ENCODE peak calls at places on chromosomes 4 and X, in nine cellular contexts. One of them, this sample, is unnamed.
A peak's percentile ranks its signal among the peaks of the same experiment; 100 is the strongest.

GRCh38 chr4:4533461-4534169 is 8.2 kb downstream of the STX18 start:
- DNase-seq in bronchial epithelial cell: no peak
- DNase-seq in stimulated activated CD8-positive, alpha-beta memory T cell treated with anti-CD3 and anti-CD28 coated beads, Interleukin-7, amount 100 ng/mL, for 24 hours: no peak
- DNase-seq in mesendoderm: no peak
- DNase-seq in CD4-positive, CD25-positive, alpha-beta regulatory T cell: no peak
- DNase-seq in T-cell: no peak
- DNase-seq in cardiac fibroblast: no peak
- DNase-seq in OCI-M1: peak; percentile 38
- DNase-seq in thyroid gland: no peak
- DNase-seq in this sample: no peak

GRCh38 chr4:141346144-141346543 is 125.4 kb downstream of the ZNF330 start:
- DNase-seq in stimulated activated CD8-positive, alpha-beta memory T cell treated with anti-CD3 and anti-CD28 coated beads, Interleukin-7, amount 100 ng/mL, for 24 hours: no peak
- DNase-seq in thyroid gland: peak; percentile 49
- DNase-seq in mesendoderm: peak; percentile 50
- DNase-seq in OCI-M1: peak; percentile 83
- DNase-seq in cardiac fibroblast: peak; percentile 80
- DNase-seq in bronchial epithelial cell: peak; percentile 59
- DNase-seq in CD4-positive, CD25-positive, alpha-beta regulatory T cell: no peak
- DNase-seq in T-cell: no peak
- DNase-seq in this sample: no peak

GRCh38 chrX:27619975-27620374 is 29.8 kb downstream of the DCAF8L2 start:
- DNase-seq in cardiac fibroblast: peak; percentile 45
- DNase-seq in mesendoderm: peak; percentile 11
- DNase-seq in T-cell: no peak
- DNase-seq in thyroid gland: no peak
- DNase-seq in stimulated activated CD8-positive, alpha-beta memory T cell treated with anti-CD3 and anti-CD28 coated beads, Interleukin-7, amount 100 ng/mL, for 24 hours: no peak
- DNase-seq in CD4-positive, CD25-positive, alpha-beta regulatory T cell: no peak
- DNase-seq in OCI-M1: peak; percentile 48
- DNase-seq in bronchial epithelial cell: peak; percentile 3
- DNase-seq in this sample: no peak

GRCh38 chr4:98516042-98516440 is 142.4 kb downstream of the TSPAN5 start:
- DNase-seq in thyroid gland: no peak
- DNase-seq in T-cell: no peak
- DNase-seq in CD4-positive, CD25-positive, alpha-beta regulatory T cell: no peak
- DNase-seq in mesendoderm: peak; percentile 16
- DNase-seq in bronchial epithelial cell: peak; percentile 83
- DNase-seq in stimulated activated CD8-positive, alpha-beta memory T cell treated with anti-CD3 and anti-CD28 coated beads, Interleukin-7, amount 100 ng/mL, for 24 hours: no peak
- DNase-seq in cardiac fibroblast: peak; percentile 71
- DNase-seq in OCI-M1: no peak
- DNase-seq in this sample: peak; percentile 36

GRCh38 chrX:15319075-15319474 is 3.6 kb upstream of the ASB11 start:
- DNase-seq in bronchial epithelial cell: no peak
- DNase-seq in mesendoderm: no peak
- DNase-seq in T-cell: no peak
- DNase-seq in cardiac fibroblast: no peak
- DNase-seq in thyroid gland: no peak
- DNase-seq in stimulated activated CD8-positive, alpha-beta memory T cell treated with anti-CD3 and anti-CD28 coated beads, Interleukin-7, amount 100 ng/mL, for 24 hours: no peak
- DNase-seq in CD4-positive, CD25-positive, alpha-beta regulatory T cell: no peak
- DNase-seq in OCI-M1: no peak
- DNase-seq in this sample: no peak

GRCh38 chrX:122504026-122504425 is 680.1 kb upstream of the GRIA3 start:
- DNase-seq in bronchial epithelial cell: peak; percentile 7
- DNase-seq in OCI-M1: no peak
- DNase-seq in stimulated activated CD8-positive, alpha-beta memory T cell treated with anti-CD3 and anti-CD28 coated beads, Interleukin-7, amount 100 ng/mL, for 24 hours: no peak
- DNase-seq in CD4-positive, CD25-positive, alpha-beta regulatory T cell: no peak
- DNase-seq in T-cell: no peak
- DNase-seq in mesendoderm: no peak
- DNase-seq in cardiac fibroblast: no peak
- DNase-seq in thyroid gland: no peak
- DNase-seq in this sample: no peak

GRCh38 chrX:17738002-17738713 is 865 bp downstream of the SCML1 start:
- DNase-seq in T-cell: peak; percentile 60
- DNase-seq in bronchial epithelial cell: peak; percentile 24
- DNase-seq in mesendoderm: peak; percentile 50
- DNase-seq in CD4-positive, CD25-positive, alpha-beta regulatory T cell: peak; percentile 69
- DNase-seq in cardiac fibroblast: peak; percentile 14
- DNase-seq in thyroid gland: peak; percentile 40
- DNase-seq in OCI-M1: peak; percentile 37
- DNase-seq in stimulated activated CD8-positive, alpha-beta memory T cell treated with anti-CD3 and anti-CD28 coated beads, Interleukin-7, amount 100 ng/mL, for 24 hours: no peak
- DNase-seq in this sample: peak; percentile 85

GRCh38 chr4:115090483-115091075 is 22.8 kb downstream of the NDST4 start:
- DNase-seq in stimulated activated CD8-positive, alpha-beta memory T cell treated with anti-CD3 and anti-CD28 coated beads, Interleukin-7, amount 100 ng/mL, for 24 hours: no peak
- DNase-seq in T-cell: no peak
- DNase-seq in CD4-positive, CD25-positive, alpha-beta regulatory T cell: no peak
- DNase-seq in mesendoderm: peak; percentile 68
- DNase-seq in thyroid gland: no peak
- DNase-seq in bronchial epithelial cell: peak; percentile 39
- DNase-seq in cardiac fibroblast: peak; percentile 15
- DNase-seq in OCI-M1: peak; percentile 56
- DNase-seq in this sample: peak; percentile 2

GRCh38 chrX:95071052-95071451 is 1397.0 kb downstream of the FAM133A start:
- DNase-seq in T-cell: no peak
- DNase-seq in OCI-M1: no peak
- DNase-seq in CD4-positive, CD25-positive, alpha-beta regulatory T cell: no peak
- DNase-seq in mesendoderm: no peak
- DNase-seq in bronchial epithelial cell: no peak
- DNase-seq in thyroid gland: no peak
- DNase-seq in cardiac fibroblast: no peak
- DNase-seq in stimulated activated CD8-positive, alpha-beta memory T cell treated with anti-CD3 and anti-CD28 coated beads, Interleukin-7, amount 100 ng/mL, for 24 hours: no peak
- DNase-seq in this sample: no peak

GRCh38 chrX:15973299-15973698 is 118.7 kb upstream of the AP1S2 start:
- DNase-seq in stimulated activated CD8-positive, alpha-beta memory T cell treated with anti-CD3 and anti-CD28 coated beads, Interleukin-7, amount 100 ng/mL, for 24 hours: no peak
- DNase-seq in OCI-M1: peak; percentile 79
- DNase-seq in CD4-positive, CD25-positive, alpha-beta regulatory T cell: peak; percentile 12
- DNase-seq in bronchial epithelial cell: peak; percentile 44
- DNase-seq in mesendoderm: peak; percentile 85
- DNase-seq in thyroid gland: no peak
- DNase-seq in T-cell: no peak
- DNase-seq in cardiac fibroblast: peak; percentile 24
- DNase-seq in this sample: peak; percentile 68

GRCh38 chrX:68686684-68687045 is 39.2 kb downstream of the STARD8 start:
- DNase-seq in mesendoderm: peak; percentile 44
- DNase-seq in cardiac fibroblast: peak; percentile 49
- DNase-seq in bronchial epithelial cell: peak; percentile 35
- DNase-seq in thyroid gland: no peak
- DNase-seq in CD4-positive, CD25-positive, alpha-beta regulatory T cell: no peak
- DNase-seq in stimulated activated CD8-positive, alpha-beta memory T cell treated with anti-CD3 and anti-CD28 coated beads, Interleukin-7, amount 100 ng/mL, for 24 hours: no peak
- DNase-seq in T-cell: no peak
- DNase-seq in OCI-M1: peak; percentile 75
- DNase-seq in this sample: no peak

GRCh38 chrX:115023811-115024210 is 6.4 kb upstream of the IL13RA2 start:
- DNase-seq in thyroid gland: no peak
- DNase-seq in OCI-M1: no peak
- DNase-seq in stimulated activated CD8-positive, alpha-beta memory T cell treated with anti-CD3 and anti-CD28 coated beads, Interleukin-7, amount 100 ng/mL, for 24 hours: no peak
- DNase-seq in mesendoderm: no peak
- DNase-seq in cardiac fibroblast: no peak
- DNase-seq in CD4-positive, CD25-positive, alpha-beta regulatory T cell: no peak
- DNase-seq in bronchial epithelial cell: no peak
- DNase-seq in T-cell: no peak
- DNase-seq in this sample: no peak

GRCh38 chrX:84186603-84187358 is 1.2 kb downstream of the RPS6KA6 start:
- DNase-seq in cardiac fibroblast: no peak
- DNase-seq in thyroid gland: peak; percentile 26
- DNase-seq in mesendoderm: peak; percentile 49
- DNase-seq in T-cell: no peak
- DNase-seq in stimulated activated CD8-positive, alpha-beta memory T cell treated with anti-CD3 and anti-CD28 coated beads, Interleukin-7, amount 100 ng/mL, for 24 hours: no peak
- DNase-seq in CD4-positive, CD25-positive, alpha-beta regulatory T cell: no peak
- DNase-seq in OCI-M1: no peak
- DNase-seq in bronchial epithelial cell: no peak
- DNase-seq in this sample: peak; percentile 36

GRCh38 chr4:16779028-16779675 is 119.3 kb downstream of the LDB2 start:
- DNase-seq in T-cell: no peak
- DNase-seq in thyroid gland: no peak
- DNase-seq in bronchial epithelial cell: no peak
- DNase-seq in stimulated activated CD8-positive, alpha-beta memory T cell treated with anti-CD3 and anti-CD28 coated beads, Interleukin-7, amount 100 ng/mL, for 24 hours: no peak
- DNase-seq in cardiac fibroblast: peak; percentile 69
- DNase-seq in OCI-M1: no peak
- DNase-seq in CD4-positive, CD25-positive, alpha-beta regulatory T cell: no peak
- DNase-seq in mesendoderm: no peak
- DNase-seq in this sample: no peak

GRCh38 chr4:40377462-40378385 is 42.6 kb downstream of the CHRNA9 start:
- DNase-seq in mesendoderm: no peak
- DNase-seq in stimulated activated CD8-positive, alpha-beta memory T cell treated with anti-CD3 and anti-CD28 coated beads, Interleukin-7, amount 100 ng/mL, for 24 hours: no peak
- DNase-seq in CD4-positive, CD25-positive, alpha-beta regulatory T cell: no peak
- DNase-seq in cardiac fibroblast: peak; percentile 22
- DNase-seq in T-cell: no peak
- DNase-seq in OCI-M1: no peak
- DNase-seq in bronchial epithelial cell: peak; percentile 81
- DNase-seq in thyroid gland: no peak
- DNase-seq in this sample: no peak

GRCh38 chrX:24023972-24024664 is 2.9 kb downstream of the KLHL15 start:
- DNase-seq in CD4-positive, CD25-positive, alpha-beta regulatory T cell: peak; percentile 14
- DNase-seq in T-cell: no peak
- DNase-seq in cardiac fibroblast: peak; percentile 7
- DNase-seq in bronchial epithelial cell: peak; percentile 24
- DNase-seq in thyroid gland: no peak
- DNase-seq in mesendoderm: no peak
- DNase-seq in stimulated activated CD8-positive, alpha-beta memory T cell treated with anti-CD3 and anti-CD28 coated beads, Interleukin-7, amount 100 ng/mL, for 24 hours: no peak
- DNase-seq in OCI-M1: peak; percentile 64
- DNase-seq in this sample: no peak

GRCh38 chr4:30718021-30718888 is 1.9 kb upstream of the PCDH7 start:
- DNase-seq in CD4-positive, CD25-positive, alpha-beta regulatory T cell: no peak
- DNase-seq in cardiac fibroblast: peak; percentile 50
- DNase-seq in thyroid gland: peak; percentile 70
- DNase-seq in T-cell: no peak
- DNase-seq in OCI-M1: no peak
- DNase-seq in mesendoderm: peak; percentile 82
- DNase-seq in stimulated activated CD8-positive, alpha-beta memory T cell treated with anti-CD3 and anti-CD28 coated beads, Interleukin-7, amount 100 ng/mL, for 24 hours: no peak
- DNase-seq in bronchial epithelial cell: peak; percentile 42
- DNase-seq in this sample: peak; percentile 49

GRCh38 chr4:1885414-1885813 is 14.2 kb downstream of the NSD2 start:
- DNase-seq in bronchial epithelial cell: no peak
- DNase-seq in CD4-positive, CD25-positive, alpha-beta regulatory T cell: no peak
- DNase-seq in thyroid gland: peak; percentile 79
- DNase-seq in cardiac fibroblast: no peak
- DNase-seq in OCI-M1: peak; percentile 25
- DNase-seq in T-cell: no peak
- DNase-seq in mesendoderm: no peak
- DNase-seq in stimulated activated CD8-positive, alpha-beta memory T cell treated with anti-CD3 and anti-CD28 coated beads, Interleukin-7, amount 100 ng/mL, for 24 hours: no peak
- DNase-seq in this sample: no peak

GRCh38 chrX:63764946-63765345 is 20.1 kb downstream of the ARHGEF9 start:
- DNase-seq in mesendoderm: no peak
- DNase-seq in stimulated activated CD8-positive, alpha-beta memory T cell treated with anti-CD3 and anti-CD28 coated beads, Interleukin-7, amount 100 ng/mL, for 24 hours: no peak
- DNase-seq in CD4-positive, CD25-positive, alpha-beta regulatory T cell: no peak
- DNase-seq in thyroid gland: no peak
- DNase-seq in T-cell: no peak
- DNase-seq in bronchial epithelial cell: peak; percentile 76
- DNase-seq in cardiac fibroblast: no peak
- DNase-seq in OCI-M1: no peak
- DNase-seq in this sample: no peak

GRCh38 chr4:56330691-56331090 is 56.6 kb downstream of the AASDH start:
- DNase-seq in thyroid gland: no peak
- DNase-seq in cardiac fibroblast: no peak
- DNase-seq in stimulated activated CD8-positive, alpha-beta memory T cell treated with anti-CD3 and anti-CD28 coated beads, Interleukin-7, amount 100 ng/mL, for 24 hours: no peak
- DNase-seq in OCI-M1: no peak
- DNase-seq in bronchial epithelial cell: peak; percentile 14
- DNase-seq in CD4-positive, CD25-positive, alpha-beta regulatory T cell: no peak
- DNase-seq in mesendoderm: peak; percentile 19
- DNase-seq in T-cell: no peak
- DNase-seq in this sample: no peak

GRCh38 chrX:11445540-11445939 is 152.3 kb downstream of the AMELX start:
- DNase-seq in CD4-positive, CD25-positive, alpha-beta regulatory T cell: no peak
- DNase-seq in T-cell: no peak
- DNase-seq in OCI-M1: peak; percentile 8
- DNase-seq in cardiac fibroblast: no peak
- DNase-seq in thyroid gland: no peak
- DNase-seq in bronchial epithelial cell: no peak
- DNase-seq in mesendoderm: no peak
- DNase-seq in stimulated activated CD8-positive, alpha-beta memory T cell treated with anti-CD3 and anti-CD28 coated beads, Interleukin-7, amount 100 ng/mL, for 24 hours: no peak
- DNase-seq in this sample: no peak

GRCh38 chr4:4857001-4857808 is 2.3 kb upstream of the MSX1 start:
- DNase-seq in OCI-M1: no peak
- DNase-seq in T-cell: no peak
- DNase-seq in cardiac fibroblast: no peak
- DNase-seq in stimulated activated CD8-positive, alpha-beta memory T cell treated with anti-CD3 and anti-CD28 coated beads, Interleukin-7, amount 100 ng/mL, for 24 hours: no peak
- DNase-seq in thyroid gland: no peak
- DNase-seq in CD4-positive, CD25-positive, alpha-beta regulatory T cell: no peak
- DNase-seq in bronchial epithelial cell: no peak
- DNase-seq in mesendoderm: peak; percentile 19
- DNase-seq in this sample: peak; percentile 58

GRCh38 chr4:6179362-6179761 is 21.0 kb downstream of the JAKMIP1 start:
- DNase-seq in cardiac fibroblast: no peak
- DNase-seq in T-cell: no peak
- DNase-seq in stimulated activated CD8-positive, alpha-beta memory T cell treated with anti-CD3 and anti-CD28 coated beads, Interleukin-7, amount 100 ng/mL, for 24 hours: no peak
- DNase-seq in thyroid gland: no peak
- DNase-seq in CD4-positive, CD25-positive, alpha-beta regulatory T cell: peak; percentile 41
- DNase-seq in bronchial epithelial cell: no peak
- DNase-seq in OCI-M1: no peak
- DNase-seq in mesendoderm: no peak
- DNase-seq in this sample: no peak

GRCh38 chr4:30716671-30717207 is 3.4 kb upstream of the PCDH7 start:
- DNase-seq in OCI-M1: peak; percentile 77
- DNase-seq in cardiac fibroblast: peak; percentile 44
- DNase-seq in thyroid gland: peak; percentile 24
- DNase-seq in T-cell: no peak
- DNase-seq in bronchial epithelial cell: no peak
- DNase-seq in CD4-positive, CD25-positive, alpha-beta regulatory T cell: no peak
- DNase-seq in mesendoderm: peak; percentile 98
- DNase-seq in stimulated activated CD8-positive, alpha-beta memory T cell treated with anti-CD3 and anti-CD28 coated beads, Interleukin-7, amount 100 ng/mL, for 24 hours: no peak
- DNase-seq in this sample: no peak

GRCh38 chr4:168515222-168516011 is 18.6 kb downstream of the PALLD start:
- DNase-seq in stimulated activated CD8-positive, alpha-beta memory T cell treated with anti-CD3 and anti-CD28 coated beads, Interleukin-7, amount 100 ng/mL, for 24 hours: no peak
- DNase-seq in OCI-M1: no peak
- DNase-seq in CD4-positive, CD25-positive, alpha-beta regulatory T cell: no peak
- DNase-seq in mesendoderm: no peak
- DNase-seq in bronchial epithelial cell: peak; percentile 42
- DNase-seq in thyroid gland: peak; percentile 39
- DNase-seq in cardiac fibroblast: no peak
- DNase-seq in T-cell: no peak
- DNase-seq in this sample: no peak

GRCh38 chrX:63275127-63275526 is 76.0 kb downstream of the SPIN4 start:
- DNase-seq in stimulated activated CD8-positive, alpha-beta memory T cell treated with anti-CD3 and anti-CD28 coated beads, Interleukin-7, amount 100 ng/mL, for 24 hours: no peak
- DNase-seq in mesendoderm: peak; percentile 34
- DNase-seq in CD4-positive, CD25-positive, alpha-beta regulatory T cell: no peak
- DNase-seq in cardiac fibroblast: peak; percentile 5
- DNase-seq in OCI-M1: no peak
- DNase-seq in thyroid gland: peak; percentile 8
- DNase-seq in bronchial epithelial cell: peak; percentile 18
- DNase-seq in T-cell: no peak
- DNase-seq in this sample: peak; percentile 57

GRCh38 chr4:169099775-169100180 is 89.7 kb upstream of the CBR4 start:
- DNase-seq in stimulated activated CD8-positive, alpha-beta memory T cell treated with anti-CD3 and anti-CD28 coated beads, Interleukin-7, amount 100 ng/mL, for 24 hours: no peak
- DNase-seq in mesendoderm: no peak
- DNase-seq in T-cell: no peak
- DNase-seq in cardiac fibroblast: peak; percentile 77
- DNase-seq in bronchial epithelial cell: no peak
- DNase-seq in thyroid gland: peak; percentile 31
- DNase-seq in CD4-positive, CD25-positive, alpha-beta regulatory T cell: no peak
- DNase-seq in OCI-M1: peak; percentile 35
- DNase-seq in this sample: no peak

GRCh38 chrX:150767475-150768131 is 74.4 kb downstream of the MTMR1 start:
- DNase-seq in bronchial epithelial cell: peak; percentile 62
- DNase-seq in thyroid gland: no peak
- DNase-seq in OCI-M1: peak; percentile 1
- DNase-seq in T-cell: no peak
- DNase-seq in mesendoderm: no peak
- DNase-seq in cardiac fibroblast: peak; percentile 84
- DNase-seq in CD4-positive, CD25-positive, alpha-beta regulatory T cell: no peak
- DNase-seq in stimulated activated CD8-positive, alpha-beta memory T cell treated with anti-CD3 and anti-CD28 coated beads, Interleukin-7, amount 100 ng/mL, for 24 hours: no peak
- DNase-seq in this sample: no peak

GRCh38 chrX:130216312-130216711 is 44.5 kb downstream of the RAB33A start:
- DNase-seq in CD4-positive, CD25-positive, alpha-beta regulatory T cell: no peak
- DNase-seq in OCI-M1: no peak
- DNase-seq in thyroid gland: no peak
- DNase-seq in cardiac fibroblast: no peak
- DNase-seq in T-cell: no peak
- DNase-seq in bronchial epithelial cell: no peak
- DNase-seq in stimulated activated CD8-positive, alpha-beta memory T cell treated with anti-CD3 and anti-CD28 coated beads, Interleukin-7, amount 100 ng/mL, for 24 hours: no peak
- DNase-seq in mesendoderm: no peak
- DNase-seq in this sample: no peak

GRCh38 chr4:15912236-15912635 is 26.3 kb downstream of the FGFBP1 start:
- DNase-seq in T-cell: no peak
- DNase-seq in thyroid gland: no peak
- DNase-seq in CD4-positive, CD25-positive, alpha-beta regulatory T cell: no peak
- DNase-seq in OCI-M1: no peak
- DNase-seq in bronchial epithelial cell: no peak
- DNase-seq in cardiac fibroblast: no peak
- DNase-seq in mesendoderm: no peak
- DNase-seq in stimulated activated CD8-positive, alpha-beta memory T cell treated with anti-CD3 and anti-CD28 coated beads, Interleukin-7, amount 100 ng/mL, for 24 hours: no peak
- DNase-seq in this sample: no peak

GRCh38 chr4:148415500-148415899 is 26.7 kb downstream of the NR3C2 start:
- DNase-seq in CD4-positive, CD25-positive, alpha-beta regulatory T cell: no peak
- DNase-seq in cardiac fibroblast: peak; percentile 10
- DNase-seq in OCI-M1: peak; percentile 69
- DNase-seq in T-cell: no peak
- DNase-seq in bronchial epithelial cell: peak; percentile 17
- DNase-seq in mesendoderm: peak; percentile 34
- DNase-seq in stimulated activated CD8-positive, alpha-beta memory T cell treated with anti-CD3 and anti-CD28 coated beads, Interleukin-7, amount 100 ng/mL, for 24 hours: no peak
- DNase-seq in thyroid gland: no peak
- DNase-seq in this sample: no peak